ENCODE peak calls at places on chromosome 3, in five cellular contexts. D, H, L, G and A are unnamed samples.

GRCh38 chr3:16150285-16150684 is 24.2 kb upstream of the GALNT15 start:
- DNase-seq in D (no peak), H (no peak), L (no peak), G (no peak), A (no peak)

GRCh38 chr3:38084969-38085942 is 46.2 kb downstream of the DLEC1 start:
- DNase-seq in D (no peak), H (no peak), L (no peak), G (no peak), A (no peak)

GRCh38 chr3:183892610-183893214 is 8.0 kb upstream of the PARL start:
- DNase-seq in D (no peak), H (no peak), L (no peak), G (no peak), A (no peak)

GRCh38 chr3:87354399-87354798 is 78.0 kb upstream of the POU1F1 start:
- DNase-seq in D (peak), H (no peak), L (no peak), G (peak), A (no peak)

GRCh38 chr3:16719426-16719825 is 114.2 kb upstream of the DAZL start:
- DNase-seq in D (no peak), H (no peak), L (no peak), G (no peak), A (no peak)

GRCh38 chr3:82133070-82133606 is 371.7 kb upstream of the GBE1 start:
- DNase-seq in D (peak), H (peak), L (no peak), G (peak), A (peak)

GRCh38 chr3:186476044-186476468 is 68.1 kb downstream of the CRYGS start:
- DNase-seq in D (no peak), H (no peak), L (no peak), G (peak), A (no peak)

GRCh38 chr3:185606191-185606590 is 20.1 kb downstream of the SENP2 start:
- DNase-seq in D (no peak), H (no peak), L (no peak), G (no peak), A (no peak)

GRCh38 chr3:8110966-8111798 is 390.4 kb upstream of the LMCD1 start:
- DNase-seq in D (peak), H (no peak), L (peak), G (peak), A (peak)

GRCh38 chr3:110405830-110406580 is 665.6 kb upstream of the NECTIN3 start:
- DNase-seq in D (no peak), H (no peak), L (no peak), G (no peak), A (no peak)

GRCh38 chr3:113626513-113627371 is 69.7 kb downstream of the USF3 start:
- DNase-seq in D (peak), H (no peak), L (no peak), G (peak), A (peak)

GRCh38 chr3:177754508-177754921 is 557.2 kb upstream of the TBL1XR1 start:
- DNase-seq in D (no peak), H (no peak), L (no peak), G (peak), A (no peak)

GRCh38 chr3:144816366-144816765 is 844.7 kb downstream of the DIPK2A start:
- DNase-seq in D (no peak), H (no peak), L (no peak), G (no peak), A (no peak)

GRCh38 chr3:157248590-157249425 is 88.9 kb upstream of the CCNL1 start:
- DNase-seq in D (peak), H (peak), L (no peak), G (peak), A (no peak)

GRCh38 chr3:130539005-130539404 is 22.0 kb downstream of the COL6A6 start:
- DNase-seq in D (peak), H (no peak), L (no peak), G (peak), A (peak)

GRCh38 chr3:101829066-101829830 is 20.1 kb upstream of the NFKBIZ start:
- DNase-seq in D (no peak), H (no peak), L (peak), G (peak), A (no peak)

GRCh38 chr3:122484985-122485384 is 29.8 kb downstream of the KPNA1 start:
- DNase-seq in D (no peak), H (peak), L (no peak), G (peak), A (no peak)

GRCh38 chr3:128846501-128846900 is 32.9 kb upstream of the ACAD9 start:
- DNase-seq in D (no peak), H (no peak), L (no peak), G (no peak), A (no peak)

GRCh38 chr3:20400281-20400680 is 214.3 kb upstream of the SGO1 start:
- DNase-seq in D (no peak), H (no peak), L (no peak), G (no peak), A (no peak)

GRCh38 chr3:97256060-97256459 is 441.7 kb downstream of the EPHA6 start:
- DNase-seq in D (no peak), H (no peak), L (no peak), G (peak), A (no peak)

GRCh38 chr3:60998855-60999254 is 252.4 kb downstream of the FHIT start:
- DNase-seq in D (no peak), H (no peak), L (no peak), G (peak), A (no peak)

GRCh38 chr3:61591300-61591699 is 29.9 kb downstream of the PTPRG start:
- DNase-seq in D (no peak), H (no peak), L (no peak), G (no peak), A (no peak)

GRCh38 chr3:188842628-188843027 is 329.1 kb upstream of the TPRG1 start:
- DNase-seq in D (no peak), H (no peak), L (no peak), G (peak), A (no peak)

GRCh38 chr3:159865042-159865579 is 123.5 kb upstream of the IL12A start:
- DNase-seq in D (peak), H (peak), L (no peak), G (no peak), A (no peak)

DNA sequence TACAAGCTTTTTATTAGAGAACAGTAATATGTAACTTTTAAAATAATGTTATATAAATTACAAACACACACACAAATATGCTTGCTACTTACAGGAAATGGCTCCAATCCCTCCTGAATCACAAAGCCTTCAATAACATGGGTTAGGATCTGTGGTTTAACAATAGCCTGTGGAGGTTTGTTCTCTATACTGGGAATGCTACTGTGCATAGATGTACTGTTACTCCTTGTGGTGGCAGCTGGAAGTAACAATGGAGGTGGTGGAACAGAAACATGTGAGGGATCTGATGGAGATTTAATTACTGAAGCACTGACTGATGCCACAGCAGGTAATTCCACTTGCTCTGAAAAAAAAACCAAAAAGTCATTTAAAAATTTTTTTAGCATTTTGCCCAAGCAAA is 64.4 kb downstream of the PHC3 start:
- DNase-seq in D (peak), H (no peak), L (no peak), G (peak), A (no peak)
- TF ChIP-seq CTCF in D (no peak), H (peak), L (no peak), G (peak), A (no peak)

DNA sequence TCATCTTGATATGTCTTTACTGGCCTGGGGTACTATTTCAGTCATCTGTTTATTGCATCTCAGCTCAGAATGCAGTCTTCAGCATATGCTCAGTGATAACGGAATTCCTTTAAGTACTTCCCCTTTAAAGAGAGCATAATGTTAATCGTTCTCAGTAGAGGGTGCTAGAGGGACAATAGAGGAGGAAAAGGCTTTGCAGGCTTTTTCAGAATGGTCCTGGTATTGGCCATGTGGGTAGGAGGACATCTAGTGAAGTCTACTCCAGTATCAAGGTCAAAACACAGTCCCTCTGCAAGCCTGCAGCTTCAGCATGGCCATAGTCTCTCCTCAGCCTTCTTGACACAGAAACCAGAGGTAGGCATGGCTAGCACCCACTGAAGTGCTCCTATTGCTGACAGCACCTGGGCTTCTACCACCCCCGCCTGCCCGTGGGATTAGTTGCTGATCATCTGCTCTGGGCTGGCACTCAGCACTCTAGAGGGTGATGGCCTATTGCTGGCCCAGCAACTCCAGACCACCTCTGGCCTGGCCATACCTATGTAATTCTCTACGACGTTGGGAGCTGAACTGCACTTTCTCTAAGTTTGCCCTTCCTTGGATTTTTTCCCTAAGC is 65.4 kb downstream of the KCNH8 start:
- DNase-seq in D (peak), H (no peak), L (no peak), G (peak), A (no peak)
- TF ChIP-seq CTCF in D (no peak), H (no peak), L (no peak), G (no peak), A (no peak)

GRCh38 chr3:48918388-48919214 is at the start of gene ARIH2:
- DNase-seq in D (peak), H (peak), L (peak), G (peak), A (peak)
- TF ChIP-seq CTCF in D (no peak), H (no peak), L (peak), G (no peak), A (peak)

DNA sequence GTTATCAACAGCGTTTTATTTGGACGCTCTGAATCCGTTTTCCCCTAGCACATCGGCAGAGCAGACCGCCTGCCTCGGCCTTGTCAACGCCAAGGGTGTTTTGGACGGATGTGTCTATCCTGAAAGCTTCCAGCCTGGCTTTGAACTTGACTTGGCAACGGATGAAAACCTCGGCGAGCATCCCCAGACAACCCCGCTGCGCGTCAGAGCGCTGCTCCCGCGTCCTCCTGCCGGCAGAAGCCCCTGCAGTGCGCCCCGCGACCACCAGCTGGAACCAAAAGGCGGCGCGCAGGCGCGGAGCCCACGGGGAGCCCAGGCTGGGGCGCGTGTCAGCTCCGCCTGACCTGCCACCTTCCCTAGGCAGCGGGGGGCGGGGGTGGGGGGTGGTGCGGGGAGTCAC is 26.2 kb upstream of the ARL8B start:
- DNase-seq in D (no peak), H (no peak), L (no peak), G (no peak), A (no peak)
- TF ChIP-seq CTCF in D (no peak), H (no peak), L (no peak), G (no peak), A (no peak)

GRCh38 chr3:28349397-28350000 is 875 bp upstream of the AZI2 start:
- DNase-seq in D (no peak), H (no peak), L (no peak), G (peak), A (no peak)
- TF ChIP-seq CTCF in D (peak), H (no peak), L (no peak), G (no peak), A (no peak)

DNA sequence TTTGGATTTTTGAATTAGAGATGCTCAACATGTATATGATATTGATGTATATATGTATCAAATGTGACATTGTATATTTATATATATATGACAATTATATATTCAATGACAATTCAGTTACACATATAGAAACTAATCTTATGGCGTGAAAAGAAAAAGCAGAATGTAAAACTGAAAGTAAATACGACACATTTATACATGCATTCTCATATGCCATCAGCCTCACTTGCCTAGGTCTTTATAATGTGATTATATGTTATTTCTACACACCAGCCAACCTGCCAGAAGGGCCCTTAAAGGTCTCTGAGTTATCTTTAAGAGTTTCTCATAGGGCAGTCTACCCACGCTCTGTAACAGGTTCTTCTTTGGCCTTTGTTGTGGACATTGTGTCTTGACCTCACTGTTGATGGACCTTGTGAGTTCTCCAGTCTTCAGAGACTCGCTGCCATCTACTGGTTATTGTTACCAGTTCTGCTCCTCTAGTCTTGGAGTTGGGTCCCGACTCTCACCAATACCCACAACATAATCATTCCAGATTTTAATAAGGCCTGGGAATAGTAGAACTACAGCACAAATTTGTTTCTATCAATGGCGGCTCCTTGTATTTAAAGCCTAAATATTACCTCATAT is 371.5 kb upstream of the GOLIM4 start:
- DNase-seq in D (peak), H (peak), L (no peak), G (peak), A (peak)
- TF ChIP-seq CTCF in D (no peak), H (peak), L (no peak), G (peak), A (peak)

GRCh38 chr3:104951426-104951825 is 415.3 kb upstream of the ALCAM start:
- DNase-seq in D (no peak), H (no peak), L (no peak), G (peak), A (no peak)
- TF ChIP-seq CTCF in D (no peak), H (no peak), L (no peak), G (no peak), A (no peak)

GRCh38 chr3:117524890-117525289 is 815.3 kb downstream of the TUSC7 start:
- DNase-seq in D (no peak), H (no peak), L (no peak), G (no peak), A (no peak)

GRCh38 chr3:117528688-117529087 is 819.1 kb downstream of the TUSC7 start:
- DNase-seq in D (no peak), H (no peak), L (no peak), G (peak), A (no peak)

GRCh38 chr3:117523407-117523806 is 813.8 kb downstream of the TUSC7 start:
- DNase-seq in D (no peak), H (no peak), L (no peak), G (no peak), A (no peak)

GRCh38 chr3:117527346-117527745 is 817.8 kb downstream of the TUSC7 start:
- DNase-seq in D (no peak), H (no peak), L (no peak), G (no peak), A (no peak)

DNA sequence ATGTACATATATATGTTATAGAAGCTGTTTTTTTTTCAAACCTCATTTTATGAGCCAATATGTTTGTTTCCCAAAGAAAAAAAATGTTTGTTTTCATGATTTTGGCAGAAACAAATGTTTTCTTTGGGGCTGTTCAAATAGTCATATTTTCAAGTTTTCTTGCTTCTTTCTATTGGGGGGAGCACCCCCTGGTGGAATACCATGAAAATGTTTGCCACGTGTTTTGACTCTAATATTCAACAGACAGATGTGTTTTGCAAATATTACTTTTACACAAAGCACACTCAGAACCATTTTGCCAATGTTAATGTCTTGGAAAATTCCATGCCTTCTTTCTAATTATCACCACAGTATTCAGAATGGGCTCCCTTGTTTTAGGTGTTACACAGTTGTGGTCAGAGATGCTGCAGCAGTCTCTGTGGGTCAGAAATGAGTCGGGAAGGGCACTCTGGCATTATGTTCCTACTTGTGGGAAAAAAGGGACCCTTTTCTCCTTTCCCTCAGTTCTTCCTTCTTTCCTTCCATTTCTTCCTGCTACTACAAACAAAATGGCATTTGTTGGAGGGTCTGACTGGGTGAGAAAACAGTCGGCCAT is 817.0 kb downstream of the TUSC7 start:
- DNase-seq in D (peak), H (no peak), L (no peak), G (peak), A (no peak)
- TF ChIP-seq CTCF in D (peak), H (peak), L (no peak), G (peak), A (peak)